ENCODE peak calls at places on chromosomes 2 and 18, in nine cellular contexts. H is AG10803; M is GM23338; U is vagina; B is right lobe of liver; F is A549; J is transverse colon; K is CD8-positive, alpha-beta memory T cell; Z is coronary artery. W is an unnamed sample.

GRCh38 chr2:15565994-15566671 is 5.0 kb upstream of the NBAS start:
- DNase-seq in H (no peak), B (no peak), J (no peak), M (no peak), Z (no peak), F (no peak), U (no peak), K (no peak), W (no peak)

GRCh38 chr2:179951680-179952079 is 55.4 kb downstream of the CWC22 start:
- DNase-seq in F (no peak), B (no peak), Z (no peak), K (no peak), H (no peak), J (no peak), U (no peak), M (no peak), W (no peak)

GRCh38 chr18:37533647-37534565 is 31.7 kb downstream of the CELF4 start:
- DNase-seq in H (no peak), U (no peak), B (peak; percentile 35), F (peak; percentile 18), Z (no peak), M (peak; percentile 76), K (no peak), J (no peak), W (no peak)

GRCh38 chr2:136118819-136119716 is 1.1 kb upstream of the CXCR4 start:
- DNase-seq in H (no peak), F (no peak), U (no peak), J (peak; percentile 82), K (peak; percentile 87), M (peak; percentile 49), Z (no peak), B (peak; percentile 75), W (no peak)

GRCh38 chr2:62654423-62654791 is 51.1 kb upstream of the EHBP1 start:
- DNase-seq in F (no peak), K (no peak), Z (no peak), M (no peak), H (peak; percentile 65), B (no peak), J (no peak), U (no peak), W (no peak)

GRCh38 chr2:45833301-45833967 is 182.0 kb downstream of the PRKCE start:
- DNase-seq in K (no peak), Z (no peak), H (no peak), F (no peak), M (no peak), U (no peak), B (no peak), J (no peak), W (no peak)

GRCh38 chr18:8669571-8669970 is 35.8 kb upstream of the MTCL1 start:
- DNase-seq in K (no peak), U (no peak), B (no peak), H (no peak), M (no peak), J (no peak), Z (no peak), F (no peak), W (no peak)

GRCh38 chr2:225366731-225367130 is 32.8 kb upstream of the NYAP2 start:
- DNase-seq in U (no peak), M (no peak), B (no peak), J (no peak), F (no peak), K (no peak), Z (no peak), H (peak; percentile 2), W (no peak)

GRCh38 chr18:78427081-78427480 is 552.5 kb upstream of the SALL3 start:
- DNase-seq in J (no peak), F (no peak), B (no peak), M (no peak), K (no peak), H (no peak), Z (peak; percentile 62), U (no peak), W (no peak)

GRCh38 chr2:8107979-8108378 is 573.9 kb upstream of the ID2 start:
- DNase-seq in Z (no peak), K (no peak), U (no peak), B (no peak), J (no peak), H (no peak), F (no peak), M (no peak), W (no peak)

GRCh38 chr2:222307138-222307756 is 8.4 kb upstream of the PAX3 start:
- DNase-seq in M (peak; percentile 68), B (peak; percentile 46), F (no peak), Z (no peak), U (no peak), K (no peak), H (no peak), J (peak; percentile 58), W (no peak)

GRCh38 chr2:31987454-31987853 is 23.4 kb downstream of the MEMO1 start:
- DNase-seq in U (no peak), F (no peak), B (no peak), H (peak; percentile 55), M (no peak), K (no peak), J (no peak), Z (no peak), W (no peak)

GRCh38 chr2:31992025-31992566 is 18.7 kb downstream of the MEMO1 start:
- DNase-seq in U (no peak), J (no peak), F (no peak), M (no peak), B (no peak), Z (no peak), K (no peak), H (no peak), W (no peak)

GRCh38 chr2:31996571-31997150 is 14.1 kb downstream of the MEMO1 start:
- DNase-seq in B (no peak), Z (no peak), J (no peak), M (no peak), U (no peak), K (no peak), H (peak; percentile 9), F (no peak), W (no peak)

GRCh38 chr2:31997653-31998052 is 13.2 kb downstream of the MEMO1 start:
- DNase-seq in J (no peak), B (no peak), M (no peak), U (no peak), F (no peak), K (no peak), Z (no peak), H (peak; percentile 25), W (no peak)

GRCh38 chr2:31992934-31993333 is 17.9 kb downstream of the MEMO1 start:
- DNase-seq in B (no peak), U (no peak), Z (no peak), F (no peak), J (no peak), H (no peak), K (no peak), M (no peak), W (no peak)
- H3K4me3 ChIP-seq in B (no peak overlapping the region), U (no peak overlapping the region), Z (no peak overlapping the region), F (no peak overlapping the region), J (no peak overlapping the region), H (no peak overlapping the region), K (no peak overlapping the region), M (no peak overlapping the region), W (no peak overlapping the region)

DNA sequence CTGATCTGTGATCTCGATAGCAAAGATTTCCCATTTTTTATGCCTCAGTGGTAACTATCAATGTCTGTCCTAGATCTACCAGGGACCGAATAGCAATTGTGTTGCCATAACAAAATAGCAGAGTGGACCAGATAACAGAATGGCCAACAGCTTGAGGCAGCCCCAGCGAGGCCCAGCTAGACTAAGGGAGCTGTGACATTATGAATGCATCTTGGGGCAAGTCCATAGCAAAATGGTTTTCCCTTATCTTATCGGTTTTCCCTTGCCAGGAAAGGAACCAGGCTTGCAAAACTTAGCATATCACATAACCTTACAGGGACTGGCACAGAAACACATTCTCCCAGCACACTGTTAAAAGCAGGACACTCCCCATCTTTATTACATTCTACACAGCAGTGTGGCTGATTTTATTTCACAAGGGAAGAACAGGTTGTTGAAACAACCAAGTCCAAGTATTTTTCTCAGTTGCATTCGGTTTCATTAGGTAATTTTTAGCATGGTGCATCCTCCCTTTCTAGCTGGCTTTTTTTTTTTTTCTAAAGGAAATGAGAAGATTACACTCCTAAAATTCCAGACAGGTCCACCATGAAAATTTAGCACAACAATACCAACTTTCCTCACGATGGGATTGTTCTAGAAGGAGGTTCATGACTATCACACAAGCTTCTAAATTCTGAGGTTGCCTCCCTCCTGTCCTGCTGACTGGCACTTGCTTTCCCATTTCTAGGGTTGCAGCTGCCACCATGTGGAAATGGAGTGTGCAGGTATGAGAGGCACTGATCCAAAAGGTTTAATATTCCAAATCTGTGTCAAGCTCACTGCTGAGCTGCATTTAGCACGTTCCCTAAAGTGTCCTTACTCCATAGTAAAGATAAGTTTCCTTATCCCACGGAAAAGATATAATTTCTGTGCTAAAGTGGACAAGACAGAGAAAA is 97.0 kb upstream of the SLC35G4 start:
- DNase-seq in J (no peak), U (no peak), M (peak; percentile 29), H (peak; percentile 21), Z (no peak), F (peak; percentile 11), K (no peak), B (no peak), W (no peak)
- H3K4me3 ChIP-seq in J (no peak overlapping the region), U (no peak overlapping the region), M (no peak overlapping the region), H (no peak overlapping the region), Z (no peak overlapping the region), F (no peak overlapping the region), K (no peak overlapping the region), B (no peak overlapping the region), W (no peak overlapping the region)

GRCh38 chr18:50880108-50880465 is 1.2 kb downstream of the ME2 start:
- DNase-seq in U (no peak), B (no peak), H (no peak), Z (no peak), K (no peak), M (peak; percentile 20), J (no peak), F (no peak), W (no peak)
- H3K4me3 ChIP-seq in U (peak overlapping the region; percentile 86), B (peak overlapping the region; percentile 96), H (peak overlapping the region; percentile 78), Z (peak overlapping the region; percentile 86), K (peak overlapping the region; percentile 60), M (peak overlapping the region; percentile 91), J (peak overlapping the region; percentile 71), F (peak overlapping the region; percentile 91), W (peak overlapping the region; percentile 69)

DNA sequence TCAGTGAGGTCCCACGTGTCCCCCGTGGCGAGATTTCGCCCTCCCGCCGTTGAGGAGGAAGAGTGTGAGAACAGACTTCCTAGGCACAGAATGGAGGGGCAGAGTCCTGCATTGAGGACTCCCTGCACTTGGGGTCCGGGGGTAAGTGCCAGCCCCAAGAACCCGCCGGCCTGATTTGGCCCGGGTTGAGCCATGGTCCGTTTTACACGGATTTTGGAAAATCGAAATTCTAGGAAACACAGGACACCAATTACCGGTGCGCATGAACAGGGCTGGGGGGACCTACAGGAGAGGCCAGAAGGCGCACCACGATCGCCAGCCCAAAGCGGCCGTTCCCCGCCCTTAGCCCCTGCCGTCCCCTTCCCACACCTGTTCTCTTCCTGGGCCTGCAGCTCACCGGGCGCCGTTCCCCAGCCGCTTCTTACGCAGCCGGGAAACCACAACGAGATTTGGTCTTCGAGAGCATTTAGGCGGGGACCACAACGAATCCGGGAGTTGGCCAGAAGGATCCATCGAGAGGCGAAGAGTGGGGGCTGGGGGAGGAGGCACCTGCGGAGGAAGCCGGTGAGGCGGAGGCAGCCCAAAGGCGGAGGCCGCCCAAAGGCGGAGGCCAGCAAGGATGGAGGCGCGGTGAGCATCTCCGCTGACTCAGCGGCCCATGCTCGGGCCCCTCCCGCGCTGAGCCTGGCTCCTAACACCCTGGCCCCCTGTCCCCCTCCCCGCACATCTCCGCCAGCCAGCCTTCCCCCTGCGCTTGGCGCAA is 464 bp upstream of the TLX2 start:
- DNase-seq in Z (no peak), F (no peak), H (no peak), M (peak; percentile 65), B (no peak), J (no peak), K (no peak), U (no peak), W (no peak)
- H3K4me3 ChIP-seq in Z (peak overlapping the region; percentile 35), F (peak overlapping the region; percentile 50), H (no peak overlapping the region), M (peak overlapping the region; percentile 57), B (no peak overlapping the region), J (no peak overlapping the region), K (no peak overlapping the region), U (no peak overlapping the region), W (peak overlapping the region; percentile 24)